ENCODE peak calls at places on chromosomes 7 and 10, in seven cellular contexts. D is HepG2; C is AG10803; S is activated CD8-positive, alpha-beta T cell treated with anti-CD3 and anti-CD28 coated beads for 36 hours; Q is endothelial cell; G is heart right ventricle; H is brain microvascular endothelial cell. B is an unnamed sample.

GRCh38 chr7:28062197-28062988 is 118.2 kb downstream of the JAZF1 start:
- DNase-seq in G (peak; percentile 54), H (peak; percentile 71), C (peak; percentile 76), D (peak; percentile 40), Q (peak; percentile 77), S (peak; percentile 81), B (peak; percentile 65)

GRCh38 chr10:84452006-84452405 is 123.6 kb downstream of the CCSER2 start:
- DNase-seq in C (peak; percentile 9), D (no peak), S (no peak), G (no peak), Q (no peak), H (no peak), B (no peak)

GRCh38 chr10:119479048-119479394 is 63.5 kb downstream of the RGS10 start:
- DNase-seq in S (no peak), Q (no peak), G (no peak), C (peak; percentile 15), D (no peak), H (no peak), B (no peak)

GRCh38 chr7:135808206-135808605 is 59.6 kb upstream of the FAM180A start:
- DNase-seq in C (no peak), G (no peak), H (no peak), S (no peak), D (no peak), Q (no peak), B (no peak)

GRCh38 chr10:130160775-130161174 is 24.6 kb downstream of the GLRX3 start:
- DNase-seq in S (peak; percentile 36), G (no peak), Q (no peak), C (no peak), H (peak; percentile 31), D (no peak), B (no peak)

GRCh38 chr10:4227581-4227980 is 442.6 kb upstream of the KLF6 start:
- DNase-seq in S (no peak), C (no peak), D (no peak), G (no peak), H (no peak), Q (no peak), B (no peak)

GRCh38 chr7:20653636-20654035 is 38.2 kb downstream of the ABCB5 start:
- DNase-seq in H (no peak), D (no peak), G (no peak), C (no peak), Q (no peak), S (no peak), B (no peak)

GRCh38 chr10:71285180-71285545 is 33.9 kb upstream of the SLC29A3 start:
- DNase-seq in Q (peak; percentile 60), G (no peak), D (peak; percentile 28), H (no peak), C (no peak), S (peak; percentile 56), B (no peak)

GRCh38 chr10:110176626-110177025 is 30.8 kb upstream of the MXI1 start:
- DNase-seq in H (no peak), C (no peak), Q (no peak), S (no peak), D (no peak), G (peak; percentile 22), B (no peak)

GRCh38 chr7:47342646-47343045 is 239.3 kb downstream of the TNS3 start:
- DNase-seq in Q (no peak), H (no peak), D (no peak), S (no peak), G (no peak), C (no peak), B (no peak)

GRCh38 chr10:71748671-71749191 is 24.6 kb downstream of the VSIR start:
- DNase-seq in D (no peak), G (peak; percentile 81), S (peak; percentile 89), H (no peak), Q (peak; percentile 45), C (no peak), B (peak; percentile 52)

GRCh38 chr10:6279540-6280267 is 77.0 kb downstream of the PFKFB3 start:
- DNase-seq in Q (no peak), D (peak; percentile 97), S (no peak), H (peak; percentile 76), G (no peak), C (peak; percentile 72), B (no peak)

GRCh38 chr7:107386543-107386900 is 83.3 kb upstream of the GPR22 start:
- DNase-seq in S (no peak), Q (no peak), H (no peak), C (no peak), D (no peak), G (no peak), B (no peak)

GRCh38 chr10:63605568-63605967 is 84.4 kb downstream of the REEP3 start:
- DNase-seq in C (no peak), Q (no peak), H (no peak), D (no peak), S (no peak), G (no peak), B (no peak)

GRCh38 chr10:24989867-24990266 is 26.1 kb downstream of the ENKUR start:
- DNase-seq in D (no peak), Q (no peak), C (no peak), G (no peak), H (no peak), S (no peak), B (no peak)

GRCh38 chr10:28975891-28976471 is 298.7 kb downstream of the BAMBI start:
- DNase-seq in Q (no peak), H (peak; percentile 89), G (no peak), D (peak; percentile 10), S (no peak), C (no peak), B (no peak)

GRCh38 chr7:81869670-81870069 is 99.8 kb upstream of the HGF start:
- DNase-seq in G (no peak), S (no peak), C (peak; percentile 48), H (no peak), Q (no peak), D (no peak), B (no peak)

GRCh38 chr7:105587899-105588690 is 6.8 kb upstream of the EFCAB10 start:
- DNase-seq in H (no peak), Q (no peak), C (peak; percentile 19), S (peak; percentile 54), D (no peak), G (no peak), B (no peak)

GRCh38 chr7:128017880-128018845 is 13.1 kb downstream of the LRRC4 start:
- DNase-seq in S (no peak), Q (no peak), G (no peak), D (no peak), H (no peak), C (no peak), B (no peak)

GRCh38 chr7:85185355-85186082 is 1.3 kb downstream of the SEMA3D start:
- DNase-seq in C (peak; percentile 65), Q (peak; percentile 48), G (peak; percentile 42), D (no peak), H (peak; percentile 59), S (no peak), B (no peak)
- TF ChIP-seq CTCF in C (peak; percentile 44), Q (no peak), G (peak; percentile 34), D (no peak), H (peak; percentile 56), S (no peak), B (no peak)

DNA sequence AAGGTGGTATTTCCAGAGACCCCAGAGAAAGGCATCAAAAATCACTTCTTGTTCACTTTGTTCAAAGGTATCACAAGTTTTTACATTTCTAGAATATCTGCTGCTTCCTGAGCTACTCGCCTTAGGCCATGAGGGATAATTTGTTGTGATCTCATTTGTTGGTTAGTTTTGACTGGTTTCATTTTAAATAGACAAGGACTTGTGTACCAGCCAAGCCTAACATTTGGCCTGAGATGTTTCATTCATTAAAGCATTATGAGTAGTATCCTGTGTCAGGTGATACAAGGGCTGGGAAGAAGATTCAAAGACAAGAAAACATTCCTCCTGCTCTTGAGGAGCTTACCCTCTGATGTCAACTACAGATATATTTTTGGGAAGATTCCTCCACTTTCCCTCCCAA is 170.3 kb upstream of the FAM171A1 start:
- DNase-seq in H (no peak), Q (no peak), S (no peak), C (no peak), D (no peak), G (no peak), B (no peak)
- TF ChIP-seq CTCF in H (no peak), Q (no peak), S (no peak), C (no peak), D (no peak), G (no peak), B (no peak)

DNA sequence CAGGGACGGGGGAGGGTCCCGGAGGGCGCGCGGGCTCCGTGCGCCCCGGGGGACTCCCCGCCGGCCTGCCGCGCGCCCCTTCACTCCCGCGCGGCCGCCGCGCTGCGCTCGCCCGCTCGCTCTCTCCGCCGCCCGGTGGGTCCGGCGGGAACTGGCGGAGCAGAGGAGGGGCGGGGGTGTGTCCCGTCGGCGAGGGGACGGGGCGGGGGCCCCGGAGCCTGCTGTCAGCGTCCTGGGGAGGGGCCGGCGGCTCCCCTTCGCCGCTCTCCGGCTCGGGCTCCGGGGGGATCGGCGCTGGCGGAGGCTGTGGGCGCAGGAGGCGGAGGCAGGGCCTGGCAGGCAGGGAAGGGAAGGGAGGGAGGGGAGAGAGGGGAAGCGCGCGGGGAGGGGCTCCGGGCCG is at the start of gene SH3PXD2A:
- DNase-seq in C (peak; percentile 24), H (no peak), G (peak; percentile 68), D (peak; percentile 19), Q (peak; percentile 58), S (peak; percentile 28), B (no peak)
- TF ChIP-seq CTCF in C (no peak), H (no peak), G (peak; percentile 28), D (no peak), Q (no peak), S (no peak), B (no peak)

GRCh38 chr10:102421645-102422585 is 1.3 kb downstream of the FBXL15 start:
- DNase-seq in D (peak; percentile 28), C (no peak), H (no peak), G (no peak), Q (no peak), S (peak; percentile 51), B (no peak)

GRCh38 chr10:102419561-102420442 is 834 bp upstream of the FBXL15 start:
- DNase-seq in D (peak; percentile 35), S (peak; percentile 70), H (no peak), Q (peak; percentile 77), G (peak; percentile 38), C (no peak), B (peak; percentile 72)

GRCh38 chr10:102420443-102420809 is 210 bp upstream of the FBXL15 start:
- DNase-seq in D (no peak), G (no peak), Q (no peak), S (peak; percentile 89), C (no peak), H (no peak), B (no peak)

GRCh38 chr10:102422586-102423129 is 2.0 kb downstream of the FBXL15 start:
- DNase-seq in G (peak; percentile 77), H (peak; percentile 45), Q (peak; percentile 80), D (peak; percentile 75), S (peak; percentile 68), C (peak; percentile 65), B (peak; percentile 55)

DNA sequence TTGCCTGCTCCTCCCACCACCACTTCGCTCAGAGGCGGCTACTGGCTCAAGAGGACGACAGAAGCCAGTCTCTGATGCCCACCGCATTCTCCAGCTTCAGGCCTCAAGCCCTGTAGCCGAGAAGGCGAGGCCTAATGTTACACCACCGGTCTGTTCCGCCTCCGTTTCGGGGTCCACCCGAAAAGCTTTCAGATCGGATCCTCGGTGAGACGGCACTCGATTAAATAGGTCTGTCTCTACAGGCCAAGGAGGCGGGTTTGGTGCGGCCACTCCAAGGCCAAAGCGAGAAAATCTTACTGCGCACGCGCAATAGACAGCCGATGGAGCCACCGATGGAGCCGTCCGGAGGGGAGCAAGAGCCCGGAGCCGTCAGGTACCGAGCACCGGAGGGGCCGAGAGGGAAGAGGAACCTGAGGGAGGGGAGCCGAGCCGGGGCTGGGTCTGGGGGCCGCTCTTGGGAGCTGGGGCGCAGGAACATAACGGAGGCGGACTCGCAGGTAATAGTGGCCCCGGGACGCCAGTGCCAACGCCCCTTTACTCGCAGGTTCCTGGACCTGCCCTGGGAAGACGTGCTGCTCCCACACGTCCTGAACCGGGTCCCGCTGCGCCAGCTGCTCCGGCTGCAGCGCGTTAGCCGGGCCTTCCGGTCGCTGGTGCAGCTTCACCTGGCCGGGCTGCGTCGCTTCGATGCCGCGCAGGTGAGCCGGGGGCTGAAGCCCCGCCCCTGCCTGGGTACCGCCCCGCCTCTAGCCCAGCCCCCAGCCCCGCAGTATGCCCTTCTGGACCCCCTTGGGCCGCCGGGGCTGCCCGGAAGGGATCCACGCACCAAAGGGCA is at the start of gene FBXL15:
- DNase-seq in D (peak; percentile 95), Q (peak; percentile 96), C (peak; percentile 96), S (peak; percentile 98), G (peak; percentile 97), H (peak; percentile 95), B (peak; percentile 93)
- TF ChIP-seq CTCF in D (no peak), Q (no peak), C (no peak), S (no peak), G (peak; percentile 3), H (no peak), B (no peak)

B was measured in natural killer cell.